ENCODE peak calls at places on chromosomes 2 and 18, in six cellular contexts. One of them, this sample, is unnamed.

GRCh38 chr2:18402-19271 is 27.7 kb downstream of the FAM110C start:
- DNase-seq in endothelial cell: no peak
- DNase-seq in mucosa of descending colon: no peak
- DNase-seq in IMR-90: no peak
- DNase-seq in CD8-positive, alpha-beta T cell: no peak
- DNase-seq in heart right ventricle: no peak
- DNase-seq in this sample: no peak

GRCh38 chr2:9255416-9255815 is 48.8 kb downstream of the ASAP2 start:
- DNase-seq in endothelial cell: no peak
- DNase-seq in mucosa of descending colon: no peak
- DNase-seq in IMR-90: no peak
- DNase-seq in CD8-positive, alpha-beta T cell: no peak
- DNase-seq in heart right ventricle: no peak
- DNase-seq in this sample: no peak

GRCh38 chr2:132664096-132664495 is 5.9 kb downstream of the LYPD1 start:
- DNase-seq in endothelial cell: no peak
- DNase-seq in mucosa of descending colon: no peak
- DNase-seq in IMR-90: peak; percentile 44
- DNase-seq in CD8-positive, alpha-beta T cell: no peak
- DNase-seq in heart right ventricle: no peak
- DNase-seq in this sample: no peak

GRCh38 chr2:118865106-118865505 is 17.7 kb upstream of the EN1 start:
- DNase-seq in endothelial cell: no peak
- DNase-seq in mucosa of descending colon: no peak
- DNase-seq in IMR-90: peak; percentile 46
- DNase-seq in CD8-positive, alpha-beta T cell: no peak
- DNase-seq in heart right ventricle: peak; percentile 15
- DNase-seq in this sample: no peak

GRCh38 chr2:127011136-127011740 is 95.7 kb downstream of the BIN1 start:
- DNase-seq in endothelial cell: no peak
- DNase-seq in mucosa of descending colon: no peak
- DNase-seq in IMR-90: no peak
- DNase-seq in CD8-positive, alpha-beta T cell: no peak
- DNase-seq in heart right ventricle: no peak
- DNase-seq in this sample: no peak

GRCh38 chr2:231037202-231037730 is at the start of gene C2orf72:
- DNase-seq in endothelial cell: peak; percentile 28
- DNase-seq in mucosa of descending colon: no peak
- DNase-seq in IMR-90: no peak
- DNase-seq in CD8-positive, alpha-beta T cell: no peak
- DNase-seq in heart right ventricle: no peak
- DNase-seq in this sample: no peak

GRCh38 chr2:18379869-18380268 is 180.6 kb downstream of the RDH14 start:
- DNase-seq in endothelial cell: no peak
- DNase-seq in mucosa of descending colon: no peak
- DNase-seq in IMR-90: no peak
- DNase-seq in CD8-positive, alpha-beta T cell: no peak
- DNase-seq in heart right ventricle: no peak
- DNase-seq in this sample: no peak

GRCh38 chr18:3236470-3236869 is 11.1 kb upstream of the MYL12A start:
- DNase-seq in endothelial cell: no peak
- DNase-seq in mucosa of descending colon: no peak
- DNase-seq in IMR-90: no peak
- DNase-seq in CD8-positive, alpha-beta T cell: no peak
- DNase-seq in heart right ventricle: no peak
- DNase-seq in this sample: no peak

GRCh38 chr2:176156959-176157498 is at the start of gene HOXD3:
- DNase-seq in endothelial cell: no peak
- DNase-seq in mucosa of descending colon: no peak
- DNase-seq in IMR-90: no peak
- DNase-seq in CD8-positive, alpha-beta T cell: no peak
- DNase-seq in heart right ventricle: no peak
- DNase-seq in this sample: no peak

GRCh38 chr2:56705713-56706112 is 521.9 kb downstream of the CCDC85A start:
- DNase-seq in endothelial cell: no peak
- DNase-seq in mucosa of descending colon: no peak
- DNase-seq in IMR-90: no peak
- DNase-seq in CD8-positive, alpha-beta T cell: no peak
- DNase-seq in heart right ventricle: no peak
- DNase-seq in this sample: no peak

GRCh38 chr18:43482600-43482999 is 205.3 kb upstream of the SYT4 start:
- DNase-seq in endothelial cell: no peak
- DNase-seq in mucosa of descending colon: no peak
- DNase-seq in IMR-90: no peak
- DNase-seq in CD8-positive, alpha-beta T cell: no peak
- DNase-seq in heart right ventricle: no peak
- DNase-seq in this sample: no peak

GRCh38 chr18:43484710-43485109 is 207.4 kb upstream of the SYT4 start:
- DNase-seq in endothelial cell: no peak
- DNase-seq in mucosa of descending colon: no peak
- DNase-seq in IMR-90: no peak
- DNase-seq in CD8-positive, alpha-beta T cell: no peak
- DNase-seq in heart right ventricle: no peak
- DNase-seq in this sample: no peak

GRCh38 chr18:43485565-43485964 is 208.3 kb upstream of the SYT4 start:
- DNase-seq in endothelial cell: no peak
- DNase-seq in mucosa of descending colon: no peak
- DNase-seq in IMR-90: no peak
- DNase-seq in CD8-positive, alpha-beta T cell: no peak
- DNase-seq in heart right ventricle: no peak
- DNase-seq in this sample: no peak

GRCh38 chr18:43481069-43481468 is 203.8 kb upstream of the SYT4 start:
- DNase-seq in endothelial cell: no peak
- DNase-seq in mucosa of descending colon: no peak
- DNase-seq in IMR-90: no peak
- DNase-seq in CD8-positive, alpha-beta T cell: no peak
- DNase-seq in heart right ventricle: no peak
- DNase-seq in this sample: no peak

GRCh38 chr18:43482136-43482535 is 204.8 kb upstream of the SYT4 start:
- DNase-seq in endothelial cell: no peak
- DNase-seq in mucosa of descending colon: no peak
- DNase-seq in IMR-90: no peak
- DNase-seq in CD8-positive, alpha-beta T cell: no peak
- DNase-seq in heart right ventricle: no peak
- DNase-seq in this sample: no peak
- TF ChIP-seq CTCF in endothelial cell: no peak
- TF ChIP-seq CTCF in mucosa of descending colon: no peak
- TF ChIP-seq CTCF in IMR-90: no peak
- TF ChIP-seq CTCF in CD8-positive, alpha-beta T cell: no peak
- TF ChIP-seq CTCF in heart right ventricle: no peak
- TF ChIP-seq CTCF in this sample: no peak

GRCh38 chr2:217206326-217206725 is 346.5 kb upstream of the TNP1 start:
- DNase-seq in endothelial cell: no peak
- DNase-seq in mucosa of descending colon: no peak
- DNase-seq in IMR-90: no peak
- DNase-seq in CD8-positive, alpha-beta T cell: no peak
- DNase-seq in heart right ventricle: no peak
- DNase-seq in this sample: no peak
- TF ChIP-seq CTCF in endothelial cell: no peak
- TF ChIP-seq CTCF in mucosa of descending colon: no peak
- TF ChIP-seq CTCF in IMR-90: no peak
- TF ChIP-seq CTCF in CD8-positive, alpha-beta T cell: no peak
- TF ChIP-seq CTCF in heart right ventricle: no peak
- TF ChIP-seq CTCF in this sample: no peak

GRCh38 chr18:76480913-76481312 is 14.1 kb downstream of the ZNF516 start:
- DNase-seq in endothelial cell: no peak
- DNase-seq in mucosa of descending colon: no peak
- DNase-seq in IMR-90: no peak
- DNase-seq in CD8-positive, alpha-beta T cell: no peak
- DNase-seq in heart right ventricle: no peak
- DNase-seq in this sample: peak; percentile 55
- TF ChIP-seq CTCF in endothelial cell: peak; percentile 40
- TF ChIP-seq CTCF in mucosa of descending colon: no peak
- TF ChIP-seq CTCF in IMR-90: no peak
- TF ChIP-seq CTCF in CD8-positive, alpha-beta T cell: no peak
- TF ChIP-seq CTCF in heart right ventricle: no peak
- TF ChIP-seq CTCF in this sample: no peak

GRCh38 chr18:21134895-21135294 is 23.3 kb upstream of the ROCK1 start:
- DNase-seq in endothelial cell: no peak
- DNase-seq in mucosa of descending colon: no peak
- DNase-seq in IMR-90: peak; percentile 7
- DNase-seq in CD8-positive, alpha-beta T cell: no peak
- DNase-seq in heart right ventricle: no peak
- DNase-seq in this sample: no peak
- TF ChIP-seq CTCF in endothelial cell: no peak
- TF ChIP-seq CTCF in mucosa of descending colon: no peak
- TF ChIP-seq CTCF in IMR-90: peak; percentile 21
- TF ChIP-seq CTCF in CD8-positive, alpha-beta T cell: peak; percentile 75
- TF ChIP-seq CTCF in heart right ventricle: no peak
- TF ChIP-seq CTCF in this sample: peak; percentile 54

DNA sequence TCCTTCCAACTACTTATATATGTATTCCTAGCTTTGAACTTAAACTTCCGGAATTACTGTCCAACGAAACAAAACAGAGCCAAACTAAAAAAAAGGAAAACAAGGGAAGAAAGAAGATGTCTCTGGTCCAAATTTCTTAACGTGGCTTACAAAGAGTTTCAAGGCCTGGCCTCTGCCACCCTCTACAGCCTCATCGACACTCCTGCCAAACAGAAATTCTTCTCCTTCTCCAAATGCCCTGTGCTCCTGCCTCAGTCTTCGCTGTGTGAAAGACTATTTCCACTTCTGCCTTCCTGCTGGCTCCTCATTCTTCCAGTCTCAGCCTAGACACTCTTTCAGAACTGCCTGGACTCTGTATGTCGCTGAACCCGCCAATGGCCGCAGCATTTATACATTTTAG is 249.2 kb downstream of the TXNL1 start:
- DNase-seq in endothelial cell: no peak
- DNase-seq in mucosa of descending colon: no peak
- DNase-seq in IMR-90: peak; percentile 13
- DNase-seq in CD8-positive, alpha-beta T cell: no peak
- DNase-seq in heart right ventricle: no peak
- DNase-seq in this sample: no peak
- TF ChIP-seq CTCF in endothelial cell: no peak
- TF ChIP-seq CTCF in mucosa of descending colon: no peak
- TF ChIP-seq CTCF in IMR-90: peak; percentile 36
- TF ChIP-seq CTCF in CD8-positive, alpha-beta T cell: no peak
- TF ChIP-seq CTCF in heart right ventricle: no peak
- TF ChIP-seq CTCF in this sample: peak; percentile 47

GRCh38 chr2:134778372-134778771 is 59.6 kb upstream of the TMEM163 start:
- DNase-seq in endothelial cell: no peak
- DNase-seq in mucosa of descending colon: no peak
- DNase-seq in IMR-90: no peak
- DNase-seq in CD8-positive, alpha-beta T cell: no peak
- DNase-seq in heart right ventricle: no peak
- DNase-seq in this sample: no peak
- TF ChIP-seq CTCF in endothelial cell: peak; percentile 22
- TF ChIP-seq CTCF in mucosa of descending colon: no peak
- TF ChIP-seq CTCF in IMR-90: no peak
- TF ChIP-seq CTCF in CD8-positive, alpha-beta T cell: no peak
- TF ChIP-seq CTCF in heart right ventricle: peak; percentile 25
- TF ChIP-seq CTCF in this sample: peak; percentile 53

DNA sequence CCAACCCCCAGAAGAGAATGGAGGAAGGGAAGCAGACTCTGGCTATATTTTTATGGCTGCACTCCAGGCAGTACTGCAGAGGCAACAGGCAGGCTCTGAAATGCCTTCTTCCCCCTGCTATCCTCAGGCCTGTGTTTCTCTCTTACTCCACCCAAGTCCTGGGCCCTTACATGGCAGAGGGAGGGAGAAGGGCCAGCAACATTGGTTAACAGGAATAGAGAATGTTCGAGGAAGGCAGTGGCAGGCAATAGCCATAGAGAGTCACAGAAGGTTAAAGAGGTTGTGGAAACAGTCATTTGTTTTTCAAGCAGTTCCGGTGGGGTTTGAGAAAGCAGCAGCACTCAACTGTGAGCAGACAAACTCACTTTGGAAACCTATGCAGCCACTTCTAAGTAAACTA is 15.1 kb upstream of the DARS1 start:
- DNase-seq in endothelial cell: peak; percentile 26
- DNase-seq in mucosa of descending colon: no peak
- DNase-seq in IMR-90: no peak
- DNase-seq in CD8-positive, alpha-beta T cell: no peak
- DNase-seq in heart right ventricle: no peak
- DNase-seq in this sample: no peak
- TF ChIP-seq CTCF in endothelial cell: no peak
- TF ChIP-seq CTCF in mucosa of descending colon: no peak
- TF ChIP-seq CTCF in IMR-90: no peak
- TF ChIP-seq CTCF in CD8-positive, alpha-beta T cell: no peak
- TF ChIP-seq CTCF in heart right ventricle: no peak
- TF ChIP-seq CTCF in this sample: no peak

DNA sequence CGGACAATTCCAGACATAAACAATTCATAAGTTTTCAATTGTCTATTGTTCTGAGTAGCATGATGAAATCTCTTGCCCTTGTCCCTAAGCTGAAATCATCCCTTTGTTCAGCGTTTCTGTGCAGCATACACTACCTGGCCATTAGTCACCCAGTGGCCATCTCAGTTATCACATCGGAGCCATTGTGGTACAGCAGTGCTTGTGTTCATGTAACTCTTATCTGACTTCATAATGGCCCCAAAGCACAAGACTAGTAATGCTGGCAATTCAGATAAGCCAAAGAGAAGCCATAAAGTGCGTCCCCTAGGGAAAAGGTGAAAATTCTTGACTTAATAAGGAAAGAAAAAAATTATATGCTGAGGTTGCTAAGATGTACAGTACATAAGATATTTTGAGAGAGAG is 127.2 kb downstream of the FHOD3 start:
- DNase-seq in endothelial cell: no peak
- DNase-seq in mucosa of descending colon: no peak
- DNase-seq in IMR-90: no peak
- DNase-seq in CD8-positive, alpha-beta T cell: no peak
- DNase-seq in heart right ventricle: no peak
- DNase-seq in this sample: no peak
- TF ChIP-seq CTCF in endothelial cell: no peak
- TF ChIP-seq CTCF in mucosa of descending colon: no peak
- TF ChIP-seq CTCF in IMR-90: no peak
- TF ChIP-seq CTCF in CD8-positive, alpha-beta T cell: no peak
- TF ChIP-seq CTCF in heart right ventricle: no peak
- TF ChIP-seq CTCF in this sample: no peak